ENCODE peak calls at places on chromosomes 4 and X, in five cellular contexts. F is activated T-cell treated with anti-CD3 and anti-CD28 coated beads, Interleukin-2, amount 50 U/mL, for 4 hours; N is activated CD8-positive, alpha-beta T cell treated with anti-CD3 and anti-CD28 coated beads for 36 hours; B is activated naive CD4-positive, alpha-beta T cell treated with anti-CD3 and anti-CD28 coated beads, Interleukin-2, amount 50 U/mL, for 72 hours; Y is stimulated activated naive CD8-positive, alpha-beta T cell treated with anti-CD3 and anti-CD28 coated beads, Interleukin-15, Interleukin-2, amounts not matched to agents 100 U/mL and 50 U/mL, for 24 hours. Q is an unnamed sample.
A peak's percentile ranks its signal among the peaks of the same experiment; 100 is the strongest.

GRCh38 chrX:13762015-13762414 is 27.5 kb downstream of the OFD1 start:
- ATAC-seq in F (no peak), N (no peak), B (no peak), Y (no peak), Q (no peak)

GRCh38 chr4:8225704-8226443 is 26.8 kb downstream of the SH3TC1 start:
- ATAC-seq in F (no peak), N (no peak), B (no peak), Y (no peak), Q (no peak)

GRCh38 chrX:18861436-18861950 is 122.4 kb downstream of the PHKA2 start:
- ATAC-seq in F (no peak), N (no peak), B (no peak), Y (no peak), Q (no peak)

GRCh38 chr4:128787509-128788311 is 21.8 kb upstream of the JADE1 start:
- ATAC-seq in F (no peak), N (no peak), B (no peak), Y (no peak), Q (no peak)

GRCh38 chr4:90456891-90457290 is 329.7 kb downstream of the CCSER1 start:
- ATAC-seq in F (no peak), N (no peak), B (no peak), Y (no peak), Q (no peak)

GRCh38 chr4:17562157-17562556 is 14.8 kb upstream of the LAP3 start:
- ATAC-seq in F (no peak), N (no peak), B (no peak), Y (no peak), Q (no peak)

GRCh38 chr4:176054942-176055341 is 10.7 kb upstream of the WDR17 start:
- ATAC-seq in F (no peak), N (no peak), B (no peak), Y (no peak), Q (no peak)

GRCh38 chr4:188428935-188429334 is 289.7 kb downstream of the TRIML1 start:
- ATAC-seq in F (no peak), N (no peak), B (no peak), Y (no peak), Q (no peak)

GRCh38 chr4:182143822-182144620 is 99.2 kb upstream of the TENM3 start:
- ATAC-seq in F (peak; percentile 21), N (peak; percentile 27), B (no peak), Y (no peak), Q (no peak)

GRCh38 chr4:112514449-112515277 is 1.3 kb downstream of the NEUROG2 start:
- ATAC-seq in F (peak; percentile 18), N (peak; percentile 25), B (peak; percentile 17), Y (no peak), Q (no peak)

GRCh38 chr4:148444296-148445070 is 2.3 kb upstream of the NR3C2 start:
- ATAC-seq in F (peak; percentile 7), N (peak; percentile 4), B (peak; percentile 5), Y (no peak), Q (peak; percentile 4)

GRCh38 chrX:30228526-30228925 is 1.9 kb upstream of the MAGEB3 start:
- ATAC-seq in F (no peak), N (no peak), B (no peak), Y (no peak), Q (no peak)

GRCh38 chrX:129659861-129660260 is 5.1 kb upstream of the APLN start:
- ATAC-seq in F (no peak), N (no peak), B (no peak), Y (no peak), Q (no peak)

GRCh38 chrX:115311666-115312065 is 22.2 kb downstream of the LUZP4 start:
- ATAC-seq in F (no peak), N (no peak), B (no peak), Y (no peak), Q (no peak)

GRCh38 chr4:123825596-123826291 is 429.1 kb downstream of the SPRY1 start:
- ATAC-seq in F (no peak), N (no peak), B (no peak), Y (no peak), Q (no peak)

GRCh38 chrX:66014084-66014483 is 25.8 kb downstream of the VSIG4 start:
- ATAC-seq in F (no peak), N (no peak), B (no peak), Y (no peak), Q (no peak)

Q was measured in stimulated activated memory B cell treated with anti-CD40 and anti-IgM and Interleukin-4, amounts not matched to agents 10 μg/mL and 1 μg/mL and 100 μg/mL, for 72 hours.